ENCODE peak calls at places on chromosome 20, in seven cellular contexts. W is OCI-LY7; A is fibroblast of pulmonary artery; M is NCI-H774; Q is activated CD4-positive, alpha-beta T cell treated with anti-CD3 and anti-CD28 coated beads, Interleukin-2, amount 50 U/mL, for 24 hours; P is stomach; U is GM20000. I is an unnamed sample.

GRCh38 chr20:49037962-49038387 is 8.1 kb upstream of the CSE1L start:
- DNase-seq in P (no peak), M (no peak), A (no peak), U (no peak), W (no peak), Q (no peak), I (no peak)

GRCh38 chr20:20843982-20844381 is 131.5 kb upstream of the RALGAPA2 start:
- DNase-seq in W (no peak), M (no peak), U (no peak), A (no peak), Q (no peak), P (peak; percentile 56), I (no peak)

GRCh38 chr20:25242231-25242630 is 5.7 kb upstream of the PYGB start:
- DNase-seq in Q (no peak), A (no peak), U (no peak), M (peak; percentile 26), W (no peak), P (no peak), I (no peak)

GRCh38 chr20:34751453-34751852 is 47.3 kb downstream of the TP53INP2 start:
- DNase-seq in Q (no peak), A (no peak), U (no peak), P (no peak), M (no peak), W (no peak), I (no peak)

GRCh38 chr20:58209652-58210397 is 18.6 kb downstream of the ANKRD60 start:
- DNase-seq in A (peak; percentile 77), P (peak; percentile 88), W (peak; percentile 77), M (peak; percentile 59), Q (peak; percentile 88), U (peak; percentile 95), I (peak; percentile 72)

GRCh38 chr20:32207626-32208498 is at the start of the genes PLAGL2 and POFUT1:
- DNase-seq in Q (peak; percentile 83), P (peak; percentile 94), M (peak; percentile 91), A (peak; percentile 86), U (peak; percentile 100), W (peak; percentile 92), I (peak; percentile 88)

GRCh38 chr20:61120595-61121515 is 131.2 kb upstream of the CDH4 start:
- DNase-seq in U (no peak), M (peak; percentile 64), Q (no peak), P (no peak), W (peak; percentile 30), A (peak; percentile 26), I (peak; percentile 26)

GRCh38 chr20:24566656-24567055 is 97.2 kb downstream of the SYNDIG1 start:
- DNase-seq in P (no peak), A (no peak), Q (no peak), U (no peak), W (no peak), M (no peak), I (no peak)

GRCh38 chr20:49562341-49563014 is 5.5 kb downstream of the PTGIS start:
- DNase-seq in U (no peak), W (no peak), P (peak; percentile 54), A (peak; percentile 92), Q (no peak), M (no peak), I (peak; percentile 19)

GRCh38 chr20:51199920-51200319 is 177.0 kb upstream of the KCNG1 start:
- DNase-seq in W (no peak), P (no peak), M (no peak), A (no peak), Q (no peak), U (no peak), I (no peak)

GRCh38 chr20:1964659-1965405 is 29.0 kb downstream of the PDYN start:
- DNase-seq in Q (no peak), A (peak; percentile 8), P (no peak), U (no peak), W (no peak), M (no peak), I (no peak)

GRCh38 chr20:4040283-4041179 is 25.2 kb upstream of the RNF24 start:
- DNase-seq in W (no peak), P (peak; percentile 50), A (peak; percentile 44), M (no peak), U (no peak), Q (no peak), I (no peak)

GRCh38 chr20:14696937-14697336 is 359.5 kb upstream of the FLRT3 start:
- DNase-seq in P (no peak), M (no peak), W (no peak), A (no peak), Q (no peak), U (no peak), I (no peak)

GRCh38 chr20:63309261-63310071 is 16.5 kb downstream of the COL20A1 start:
- DNase-seq in P (peak; percentile 36), U (peak; percentile 77), M (no peak), A (peak; percentile 42), W (peak; percentile 10), Q (no peak), I (no peak)

GRCh38 chr20:24751551-24751950 is 197.5 kb upstream of the CST7 start:
- DNase-seq in U (no peak), P (no peak), A (no peak), Q (no peak), M (no peak), W (no peak), I (no peak)

GRCh38 chr20:36754656-36755222 is 8.8 kb upstream of the NDRG3 start:
- DNase-seq in U (peak; percentile 56), W (peak; percentile 74), P (no peak), Q (no peak), M (no peak), A (peak; percentile 85), I (peak; percentile 57)

GRCh38 chr20:58584881-58585752 is 66.0 kb upstream of the STX16 start:
- DNase-seq in M (no peak), Q (no peak), A (peak; percentile 43), U (no peak), P (no peak), W (no peak), I (no peak)

I was measured in prostate gland.